ENCODE peak calls at places on chromosomes 6 and 20, in seven cellular contexts. B is ovary, F is A549, Q is cardiac muscle cell, K is suprapubic skin, V is RWPE2, J is lower lobe of right lung. P is an unnamed sample. For H3K4me1, the result is how much of the 10 kb centered on the place peaks cover.

GRCh38 chr20:21104466-21104761 is 1.7 kb downstream of the LINC00237 start:
- DNase-seq in V (no peak), B (no peak), K (no peak), Q (no peak), F (no peak), J (no peak), P (no peak)

GRCh38 chr6:76861403-76861802 is 601.9 kb downstream of the HTR1B start:
- DNase-seq in Q (peak), F (no peak), J (no peak), B (no peak), V (no peak), K (no peak), P (no peak)

GRCh38 chr6:143159001-143159400 is 98.3 kb downstream of the AIG1 start:
- DNase-seq in V (no peak), F (no peak), J (no peak), B (no peak), K (no peak), Q (no peak), P (no peak)

GRCh38 chr6:139569561-139569960 is 195.1 kb upstream of the CITED2 start:
- DNase-seq in V (no peak), F (no peak), B (no peak), K (no peak), Q (no peak), J (no peak), P (no peak)

GRCh38 chr20:49799698-49800097 is 12.9 kb upstream of the SLC9A8 start:
- DNase-seq in J (no peak), F (no peak), B (no peak), Q (no peak), V (no peak), K (no peak), P (no peak)

GRCh38 chr20:59603727-59604608 is at the start of gene PHACTR3:
- DNase-seq in J (no peak), Q (no peak), B (no peak), F (no peak), V (no peak), K (no peak), P (no peak)

GRCh38 chr6:112640895-112641294 is 293.8 kb downstream of the RFPL4B start:
- DNase-seq in F (no peak), B (no peak), K (no peak), V (no peak), J (no peak), Q (no peak), P (no peak)

GRCh38 chr6:30100585-30101422 is 12.1 kb downstream of the TRIM31 start:
- DNase-seq in B (peak), V (no peak), K (peak), Q (peak), F (no peak), J (peak), P (no peak)

GRCh38 chr20:57560554-57561355 is at the start of gene PCK1:
- DNase-seq in K (no peak), Q (no peak), F (peak), B (peak), J (no peak), V (peak), P (no peak)

GRCh38 chr6:55798571-55798970 is 76.8 kb downstream of the BMP5 start:
- DNase-seq in Q (no peak), K (no peak), J (no peak), F (no peak), B (no peak), V (no peak), P (no peak)

GRCh38 chr20:7714549-7714948 is 225.7 kb downstream of the HAO1 start:
- DNase-seq in Q (no peak), V (no peak), J (no peak), K (no peak), F (peak), B (no peak), P (no peak)

GRCh38 chr6:144181639-144182038 is 31.3 kb downstream of the STX11 start:
- DNase-seq in V (no peak), J (no peak), F (no peak), Q (no peak), B (no peak), K (no peak), P (no peak)

GRCh38 chr6:11996751-11997150 is 15.4 kb upstream of the HIVEP1 start:
- DNase-seq in J (no peak), Q (no peak), V (no peak), K (no peak), F (no peak), B (no peak), P (no peak)

GRCh38 chr6:74249658-74250057 is 553.7 kb downstream of the CD109 start:
- DNase-seq in Q (no peak), K (no peak), F (no peak), J (no peak), B (no peak), V (no peak), P (no peak)

GRCh38 chr20:46423342-46423741 is 16.9 kb upstream of the ELMO2 start:
- DNase-seq in V (peak), J (no peak), Q (no peak), B (no peak), F (no peak), K (no peak), P (no peak)

GRCh38 chr6:137095651-137096238 is 51.0 kb upstream of the IL20RA start:
- DNase-seq in Q (no peak), J (no peak), V (no peak), B (no peak), K (no peak), F (no peak), P (no peak)

GRCh38 chr6:137092018-137092417 is 47.3 kb upstream of the IL20RA start:
- DNase-seq in V (no peak), F (no peak), B (no peak), J (no peak), Q (no peak), K (no peak), P (no peak)

GRCh38 chr6:137094411-137095008 is 49.7 kb upstream of the IL20RA start:
- DNase-seq in K (peak), B (peak), Q (peak), V (no peak), J (no peak), F (peak), P (peak)

GRCh38 chr6:137095093-137095492 is 50.3 kb upstream of the IL20RA start:
- DNase-seq in K (no peak), J (no peak), V (no peak), B (no peak), F (no peak), Q (no peak), P (no peak)

DNA sequence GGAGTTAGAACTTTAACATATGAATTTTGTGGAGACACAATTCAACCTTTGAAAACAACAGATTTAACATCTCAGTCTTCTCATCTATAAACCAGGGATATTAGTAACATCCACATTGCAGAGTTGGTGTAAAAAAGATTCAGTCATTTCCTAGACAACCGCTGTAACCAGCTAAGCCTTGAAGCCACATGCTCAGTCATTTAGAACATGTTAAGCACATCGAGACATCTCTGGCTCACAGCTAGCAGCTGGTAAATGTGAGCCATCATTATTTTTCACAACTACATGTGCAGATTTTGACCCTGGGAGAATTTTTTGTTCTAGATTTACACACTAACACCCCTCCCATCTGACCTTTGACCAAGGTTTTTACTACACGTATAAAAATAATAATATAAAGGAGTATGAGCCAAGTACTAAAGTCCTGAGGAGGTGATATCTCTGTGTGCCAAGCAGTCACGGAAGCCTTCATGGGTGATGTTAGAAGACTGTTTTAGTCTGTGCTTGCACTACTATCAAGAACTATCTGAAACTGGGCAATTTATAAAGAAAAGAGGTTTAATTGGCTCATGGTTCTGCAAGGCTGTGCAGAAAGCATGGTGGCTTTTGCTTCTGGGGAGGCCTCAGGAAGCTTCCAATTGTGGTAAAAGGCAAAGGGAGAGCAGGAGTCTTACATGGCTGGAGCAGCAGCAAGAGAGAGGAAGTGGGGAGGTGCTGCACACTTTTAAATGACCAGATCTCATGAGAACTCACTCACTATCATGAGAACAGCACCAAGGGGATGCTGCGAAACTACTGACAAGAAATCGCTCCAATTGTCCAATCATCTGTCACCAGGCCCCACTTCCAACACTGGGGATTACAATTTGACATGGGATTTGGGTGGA is 48.7 kb upstream of the IL20RA start:
- DNase-seq in J (no peak), F (no peak), V (no peak), Q (no peak), K (no peak), B (no peak), P (no peak)
- H3K4me1 ChIP-seq in J (under half), F (under half), V (under half), Q (under half), K (under half), B (under half), P (under half)

DNA sequence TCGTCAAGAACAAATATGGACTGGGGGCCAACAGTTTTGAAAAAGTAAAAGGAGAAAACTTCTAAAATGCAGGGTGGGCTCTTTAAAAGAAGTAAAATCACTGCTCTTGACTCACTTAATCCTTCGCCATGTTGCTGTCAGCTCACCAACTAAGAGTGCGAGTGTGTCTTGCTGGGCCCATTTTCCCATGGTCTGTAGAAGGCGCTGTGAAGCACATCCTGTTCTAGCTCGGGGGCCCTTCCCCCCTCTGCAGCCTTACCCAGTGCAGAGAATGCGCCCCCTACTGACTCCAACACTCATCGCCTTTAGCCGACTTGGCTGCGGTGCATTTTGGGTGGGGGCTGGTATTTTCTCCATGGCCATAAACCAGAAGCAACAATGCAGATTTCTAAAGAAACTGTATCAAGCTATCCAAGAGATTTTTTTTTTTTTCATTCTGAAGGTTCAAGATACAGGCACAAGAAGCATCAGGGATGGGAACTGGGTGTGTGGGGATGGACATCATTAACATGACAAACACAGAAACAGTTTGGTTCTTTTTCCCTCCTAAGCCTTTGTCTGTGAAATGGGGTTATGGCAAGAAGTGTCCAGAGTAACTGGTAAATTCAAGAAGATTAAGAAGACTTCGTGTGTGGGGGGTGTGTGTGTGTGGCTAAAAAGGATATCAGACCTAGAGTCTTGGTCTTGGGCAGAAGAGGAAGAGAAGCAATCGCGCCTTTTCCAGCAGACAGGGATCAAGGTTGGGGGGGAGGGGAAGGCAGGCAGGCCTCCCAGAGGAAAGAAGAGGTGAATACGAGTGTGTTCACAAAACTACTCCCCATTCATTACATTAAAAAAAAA is 1.7 kb downstream of the ADNP start:
- DNase-seq in V (peak), Q (peak), B (peak), F (peak), K (peak), J (peak), P (peak)
- H3K4me1 ChIP-seq in V (under half), Q (under half), B (under half), F (under half), K (half or more), J (half or more), P (under half)

GRCh38 chr20:4957187-4957586 is 44.1 kb downstream of the SLC23A2 start:
- DNase-seq in F (no peak), Q (no peak), B (no peak), K (no peak), J (no peak), V (no peak), P (no peak)

GRCh38 chr20:4959582-4959981 is 41.7 kb downstream of the SLC23A2 start:
- DNase-seq in V (no peak), Q (no peak), K (no peak), F (no peak), J (no peak), B (no peak), P (no peak)

GRCh38 chr20:4962257-4962855 is 39.0 kb downstream of the SLC23A2 start:
- DNase-seq in J (no peak), Q (no peak), F (no peak), V (no peak), B (no peak), K (no peak), P (no peak)

GRCh38 chr20:4957939-4958362 is 43.4 kb downstream of the SLC23A2 start:
- DNase-seq in J (no peak), B (no peak), K (no peak), V (no peak), Q (no peak), F (no peak), P (no peak)

GRCh38 chr20:4961746-4962145 is 39.6 kb downstream of the SLC23A2 start:
- DNase-seq in B (peak), V (no peak), K (no peak), J (no peak), F (no peak), Q (no peak), P (no peak)
- H3K4me1 ChIP-seq in B (under half), V (under half), K (under half), J (under half), F (half or more), Q (under half), P (under half)

GRCh38 chr6:148757944-148758343 is 11.1 kb downstream of the UST start:
- DNase-seq in V (no peak), K (no peak), B (no peak), J (no peak), Q (no peak), F (no peak), P (no peak)
- H3K4me1 ChIP-seq in V (under half), K (under half), B (under half), J (under half), Q (under half), F (under half), P (under half)

GRCh38 chr6:447381-448165 is 56.0 kb downstream of the IRF4 start:
- DNase-seq in J (no peak), K (no peak), Q (no peak), F (no peak), B (no peak), V (no peak), P (no peak)

GRCh38 chr6:446418-447366 is 55.1 kb downstream of the IRF4 start:
- DNase-seq in Q (no peak), V (no peak), J (no peak), B (no peak), K (no peak), F (no peak), P (no peak)

GRCh38 chr6:444653-445275 is 53.2 kb downstream of the IRF4 start:
- DNase-seq in V (no peak), K (no peak), B (no peak), J (no peak), F (no peak), Q (no peak), P (no peak)

GRCh38 chr6:443621-444175 is 52.1 kb downstream of the IRF4 start:
- DNase-seq in B (no peak), V (no peak), F (no peak), K (no peak), J (no peak), Q (no peak), P (no peak)

DNA sequence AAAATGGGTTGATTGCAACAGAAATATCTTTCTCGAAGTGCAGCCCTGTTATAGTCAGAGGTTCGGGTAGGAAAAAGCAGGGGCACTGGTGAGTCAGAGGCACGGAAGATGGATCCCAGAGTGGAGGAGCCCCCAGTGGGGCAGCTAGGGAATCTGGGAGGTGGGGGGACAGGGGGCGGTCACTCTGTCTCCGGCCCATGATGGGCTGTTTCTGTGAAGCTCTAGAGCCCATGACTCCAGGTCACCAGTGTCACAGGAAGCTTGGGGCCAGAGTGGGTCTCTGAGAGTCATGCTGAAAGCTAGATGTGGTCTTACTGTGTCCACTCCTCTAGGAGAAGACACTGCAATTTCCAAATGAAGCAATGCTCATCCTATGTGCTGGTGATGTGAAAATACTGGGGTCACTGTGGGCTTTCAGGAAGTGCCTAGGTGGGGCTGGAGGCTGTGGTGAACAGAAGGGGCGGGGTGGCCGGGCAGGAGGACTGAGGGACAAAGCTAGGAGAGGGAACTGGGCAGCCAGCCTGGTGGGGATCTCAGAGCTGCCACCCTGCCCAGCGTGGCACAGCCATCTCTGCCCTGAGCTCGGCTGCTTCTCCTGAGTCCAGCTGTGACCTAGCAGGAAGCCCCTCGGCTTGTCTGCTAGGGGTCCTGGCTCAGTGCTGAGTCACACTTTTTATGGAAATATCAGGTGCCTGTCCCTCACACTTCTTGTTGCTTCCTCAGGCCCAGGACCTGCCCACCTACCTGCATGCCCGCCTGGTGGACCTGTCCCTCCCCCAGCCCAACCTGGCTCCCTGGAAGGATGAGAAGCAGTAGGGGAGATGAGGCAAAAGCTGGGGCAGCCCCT is 54.2 kb downstream of the IRF4 start:
- DNase-seq in F (no peak), V (no peak), K (no peak), J (no peak), B (no peak), Q (no peak), P (no peak)
- H3K4me1 ChIP-seq in F (under half), V (under half), K (under half), J (under half), B (under half), Q (under half), P (under half)

DNA sequence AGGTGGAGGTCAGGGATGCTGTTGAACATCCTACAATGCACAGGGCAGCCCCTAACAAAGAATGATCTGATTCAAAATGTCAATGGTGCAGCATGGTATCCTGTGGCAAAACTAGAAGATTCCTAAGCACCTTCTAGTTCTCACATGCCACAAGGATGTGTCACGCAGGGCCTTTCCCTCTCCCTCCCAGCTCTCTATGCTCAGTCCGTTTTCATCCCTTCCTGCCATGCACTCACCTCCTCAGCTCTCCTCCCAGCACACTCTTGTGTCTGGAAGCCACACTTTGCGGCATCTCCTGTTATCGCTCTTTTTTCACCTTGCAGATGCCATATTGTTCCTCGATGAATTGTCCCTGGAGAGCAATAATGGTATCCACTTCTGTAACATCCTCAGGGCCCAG is 263.4 kb downstream of the CDC5L start:
- DNase-seq in Q (no peak), V (no peak), F (no peak), J (no peak), K (no peak), B (no peak), P (no peak)
- H3K4me1 ChIP-seq in Q (under half), V (under half), F (under half), J (under half), K (under half), B (under half), P (under half)

P was measured in ascending aorta.